ENCODE peak calls at places on chromosomes 11 and 22, in seven cellular contexts. P is HepG2, X is H1, H is fibroblast of lung, L is GM23338, N is PC-3, C is K562. R is an unnamed sample.

GRCh38 chr11:8867035-8867434 is 44.0 kb upstream of the AKIP1 start:
- DNase-seq in P (no peak), X (no peak), H (peak), L (no peak), N (no peak), C (no peak), R (peak)

GRCh38 chr11:9982796-9983579 is 311.0 kb downstream of the SBF2 start:
- DNase-seq in P (peak), X (no peak), H (peak), L (peak), N (peak), C (peak), R (peak)

GRCh38 chr11:86099727-86100320 is 30.9 kb upstream of the PICALM start:
- DNase-seq in P (peak), X (no peak), H (peak), L (no peak), N (peak), C (no peak), R (peak)

GRCh38 chr11:87453531-87454089 is 415.9 kb downstream of the TMEM135 start:
- DNase-seq in P (no peak), X (no peak), H (no peak), L (no peak), N (no peak), C (no peak), R (no peak)

GRCh38 chr22:46584081-46584903 is 35.9 kb upstream of the GRAMD4 start:
- DNase-seq in P (no peak), X (peak), H (peak), L (no peak), N (no peak), C (no peak), R (no peak)

GRCh38 chr22:24165673-24166072 is 15.6 kb upstream of the SUSD2 start:
- DNase-seq in P (no peak), X (no peak), H (peak), L (no peak), N (peak), C (no peak), R (peak)

GRCh38 chr11:26783997-26784396 is 62.1 kb upstream of the SLC5A12 start:
- DNase-seq in P (no peak), X (no peak), H (no peak), L (no peak), N (no peak), C (no peak), R (no peak)

GRCh38 chr11:62171261-62171723 is 18.7 kb upstream of the SCGB1D1 start:
- DNase-seq in P (peak), X (peak), H (peak), L (peak), N (peak), C (peak), R (peak)

GRCh38 chr11:104094576-104094975 is 58.1 kb downstream of the DDI1 start:
- DNase-seq in P (no peak), X (no peak), H (peak), L (no peak), N (no peak), C (no peak), R (no peak)

GRCh38 chr22:36317658-36318271 is 64.8 kb downstream of the APOL1 start:
- DNase-seq in P (no peak), X (no peak), H (no peak), L (no peak), N (no peak), C (no peak), R (peak)

GRCh38 chr11:78354741-78355705 is 62.6 kb downstream of the GAB2 start:
- DNase-seq in P (no peak), X (no peak), H (no peak), L (peak), N (no peak), C (peak), R (no peak)

GRCh38 chr11:94912806-94913205 is 60.5 kb downstream of the CWC15 start:
- DNase-seq in P (no peak), X (no peak), H (no peak), L (no peak), N (no peak), C (no peak), R (no peak)

GRCh38 chr11:5204787-5205186 is 4.3 kb upstream of the OR51V1 start:
- DNase-seq in P (peak), X (no peak), H (peak), L (peak), N (peak), C (peak), R (peak)

GRCh38 chr11:13260196-13260962 is 17.2 kb upstream of the BMAL1 start:
- DNase-seq in P (no peak), X (no peak), H (peak), L (peak), N (peak), C (no peak), R (peak)

DNA sequence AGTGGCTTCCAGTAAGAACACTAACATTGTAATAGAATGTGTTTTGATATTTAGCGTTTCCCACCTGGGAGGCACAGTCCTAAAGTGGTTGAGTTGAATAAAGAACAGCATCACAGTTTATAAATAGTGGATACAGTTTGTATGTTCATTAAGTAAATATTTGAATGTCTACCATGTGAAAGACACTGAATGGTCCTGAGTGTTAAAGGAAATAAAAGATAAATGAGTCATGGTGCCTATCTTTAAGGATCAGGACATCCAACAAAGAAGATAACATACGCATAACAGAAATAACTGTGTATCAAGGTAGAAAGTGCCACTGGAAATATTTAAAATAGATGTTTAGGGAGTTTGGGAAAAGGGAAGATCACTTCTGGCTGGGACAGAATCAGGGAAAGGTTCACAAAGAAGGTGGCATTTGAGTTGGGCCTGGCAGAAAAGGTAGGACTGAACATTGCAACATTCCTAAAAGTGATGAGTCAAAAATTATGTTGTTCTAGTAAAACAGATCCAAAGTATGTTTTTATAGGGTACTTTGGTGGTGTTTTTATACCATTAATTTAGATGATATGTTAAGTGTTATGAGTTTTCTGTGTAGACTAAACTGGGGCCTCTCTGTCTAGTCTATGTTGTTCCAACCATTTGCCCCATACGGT is 41.5 kb downstream of the CSTPP1 start:
- DNase-seq in P (peak), X (no peak), H (peak), L (no peak), N (peak), C (no peak), R (peak)
- H2AFZ ChIP-seq in P (peak), X (no peak), H (no peak), L (no peak), N (no peak), C (no peak), R (no peak)

GRCh38 chr22:41831828-41832552 is 915 bp upstream of the SREBF2 start:
- DNase-seq in P (no peak), X (no peak), H (no peak), L (no peak), N (no peak), C (no peak), R (no peak)

GRCh38 chr22:41833369-41834004 is 582 bp downstream of the SREBF2 start:
- DNase-seq in P (no peak), X (peak), H (peak), L (peak), N (peak), C (peak), R (peak)

GRCh38 chr22:41832553-41833368 is at the start of gene SREBF2:
- DNase-seq in P (peak), X (peak), H (peak), L (peak), N (peak), C (peak), R (peak)

GRCh38 chr22:41830174-41830573 is 2.7 kb upstream of the SREBF2 start:
- DNase-seq in P (no peak), X (no peak), H (no peak), L (no peak), N (no peak), C (no peak), R (no peak)

DNA sequence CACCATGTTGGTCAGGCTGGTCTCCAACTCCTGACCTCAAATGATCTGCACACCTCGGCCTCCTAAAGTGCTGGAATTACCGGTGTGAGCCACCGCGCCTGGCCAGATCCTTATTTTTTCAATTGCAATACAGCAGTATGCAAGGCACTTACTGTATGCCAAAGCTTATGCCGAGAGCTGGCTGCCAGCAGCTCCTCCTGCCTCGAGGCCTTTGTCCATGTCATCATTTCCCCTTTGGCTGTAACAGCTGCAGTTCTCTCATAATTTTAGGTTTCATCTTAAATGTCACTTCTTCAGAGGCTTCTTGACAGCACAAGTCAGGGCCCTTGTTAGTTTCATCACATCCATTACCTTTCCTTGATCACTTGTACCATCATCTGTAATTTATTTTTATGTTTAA is 1.5 kb upstream of the SREBF2 start:
- DNase-seq in P (no peak), X (no peak), H (peak), L (no peak), N (no peak), C (no peak), R (no peak)
- H3K27ac ChIP-seq in P (peak), X (no peak), H (no peak), L (peak), N (peak), C (peak), R (no peak)

GRCh38 chr11:114062272-114062671 is 2.8 kb downstream of the ZBTB16 start:
- DNase-seq in P (no peak), X (no peak), H (no peak), L (no peak), N (no peak), C (no peak), R (no peak)

GRCh38 chr11:114059984-114060401 is 482 bp downstream of the ZBTB16 start:
- DNase-seq in P (no peak), X (peak), H (no peak), L (peak), N (no peak), C (peak), R (peak)

GRCh38 chr11:114060402-114061052 is 1.0 kb downstream of the ZBTB16 start:
- DNase-seq in P (no peak), X (peak), H (peak), L (peak), N (no peak), C (no peak), R (peak)

GRCh38 chr11:114059278-114059983 is at the start of gene ZBTB16:
- DNase-seq in P (no peak), X (peak), H (no peak), L (peak), N (no peak), C (peak), R (no peak)

DNA sequence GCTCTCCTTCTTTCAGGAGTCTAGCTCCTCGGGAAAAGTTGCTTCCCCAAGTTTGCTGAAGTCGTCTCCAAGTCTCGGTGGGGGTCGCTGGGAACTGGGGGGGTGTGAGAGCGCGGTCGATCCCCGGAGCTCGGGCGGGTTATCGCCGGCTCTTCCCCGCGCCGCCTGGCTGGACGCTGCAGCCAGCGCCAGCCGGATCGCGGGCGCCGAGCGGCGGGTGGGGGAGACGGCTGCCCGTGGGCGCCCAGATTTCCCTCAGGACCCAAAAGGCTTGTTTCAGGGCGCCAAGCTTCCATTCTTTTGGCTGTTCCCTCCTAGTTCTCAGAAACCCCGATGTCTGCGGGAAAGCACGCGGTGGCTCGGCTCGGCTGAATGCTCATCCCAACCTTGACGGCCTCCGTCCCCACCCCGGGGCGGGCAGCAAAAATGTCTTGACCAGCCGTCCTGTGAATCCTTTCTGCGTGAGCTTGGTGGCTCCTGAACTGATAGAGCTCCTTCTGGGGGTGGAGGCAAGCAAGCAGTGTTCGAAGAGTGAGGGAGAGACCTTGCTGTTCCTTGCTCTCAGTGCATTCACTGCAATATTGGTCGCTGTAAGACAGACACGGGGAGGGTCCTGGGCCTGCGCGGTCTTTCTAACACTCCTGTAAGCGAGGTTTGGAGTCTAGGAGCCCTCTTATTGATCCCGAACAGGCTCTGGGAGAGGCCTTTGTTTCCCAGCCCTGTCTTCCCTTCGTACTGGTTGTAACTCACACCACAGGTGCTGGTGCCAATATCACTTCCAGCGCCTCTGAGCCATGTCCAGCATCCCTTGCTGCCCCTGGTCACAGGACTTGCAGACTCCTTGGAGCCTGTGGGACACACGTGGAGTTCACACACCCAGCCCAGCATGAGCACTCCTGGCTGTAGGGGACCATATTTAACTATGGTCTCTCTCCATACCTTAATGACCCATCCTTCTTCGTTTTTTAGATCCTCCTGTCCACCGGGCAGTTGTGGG is 1.8 kb downstream of the ZBTB16 start:
- DNase-seq in P (no peak), X (peak), H (no peak), L (peak), N (no peak), C (no peak), R (no peak)
- TF ChIP-seq EZH2 in P (no peak), X (peak), H (peak), L (peak), N (peak), C (no peak), R (peak)

GRCh38 chr11:75535039-75535563 is 9.4 kb upstream of the GDPD5 start:
- DNase-seq in P (no peak), X (no peak), H (no peak), L (no peak), N (no peak), C (peak), R (no peak)

GRCh38 chr11:75537740-75538139 is 12.0 kb upstream of the GDPD5 start:
- DNase-seq in P (no peak), X (no peak), H (no peak), L (no peak), N (no peak), C (no peak), R (no peak)

GRCh38 chr11:75539459-75540022 is 13.8 kb upstream of the GDPD5 start:
- DNase-seq in P (no peak), X (no peak), H (no peak), L (no peak), N (no peak), C (no peak), R (no peak)

GRCh38 chr11:75538150-75538942 is 12.6 kb upstream of the GDPD5 start:
- DNase-seq in P (no peak), X (no peak), H (no peak), L (no peak), N (no peak), C (peak), R (no peak)

GRCh38 chr11:75536786-75537629 is 11.3 kb upstream of the GDPD5 start:
- DNase-seq in P (no peak), X (no peak), H (peak), L (no peak), N (peak), C (peak), R (peak)
- H2AFZ ChIP-seq in P (no peak), X (no peak), H (no peak), L (no peak), N (peak), C (peak), R (no peak)

DNA sequence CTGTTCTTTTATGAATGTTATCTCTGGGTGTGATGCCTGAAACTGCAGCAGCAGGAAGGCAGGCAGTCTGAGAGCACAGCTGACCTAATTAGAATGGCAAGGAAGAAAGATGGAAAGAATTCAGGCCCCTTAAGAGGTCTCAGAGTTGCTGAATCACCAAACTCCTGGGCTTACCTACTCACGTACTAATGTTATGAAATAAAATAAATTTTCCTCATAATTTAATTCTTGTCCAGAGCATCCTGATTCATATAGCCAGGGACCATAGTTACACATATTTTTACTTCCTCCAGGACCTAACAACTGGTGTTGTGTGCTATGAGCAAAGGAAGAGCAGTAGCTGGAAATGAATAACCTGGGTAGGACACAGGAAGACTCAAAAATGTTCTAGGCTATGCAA is 41.9 kb downstream of the SNX19 start:
- DNase-seq in P (no peak), X (no peak), H (peak), L (no peak), N (no peak), C (no peak), R (peak)
- H3K27ac ChIP-seq in P (no peak), X (no peak), H (peak), L (no peak), N (no peak), C (no peak), R (no peak)

GRCh38 chr22:43110444-43110926 is at the start of gene BIK:
- DNase-seq in P (peak), X (no peak), H (no peak), L (peak), N (peak), C (peak), R (peak)

GRCh38 chr22:43106302-43106701 is 4.2 kb upstream of the BIK start:
- DNase-seq in P (no peak), X (no peak), H (no peak), L (no peak), N (no peak), C (no peak), R (no peak)

GRCh38 chr22:43109511-43109910 is 1.0 kb upstream of the BIK start:
- DNase-seq in P (no peak), X (no peak), H (no peak), L (peak), N (no peak), C (no peak), R (no peak)

GRCh38 chr22:43110927-43111623 is 525 bp downstream of the BIK start:
- DNase-seq in P (no peak), X (peak), H (no peak), L (peak), N (peak), C (no peak), R (peak)

GRCh38 chr22:43109921-43110443 is 568 bp upstream of the BIK start:
- DNase-seq in P (no peak), X (peak), H (no peak), L (peak), N (no peak), C (no peak), R (no peak)
- TF ChIP-seq EZH2 in P (no peak), X (no peak), H (no peak), L (peak), N (no peak), C (no peak), R (peak)

GRCh38 chr22:43516386-43516785 is 104.6 kb downstream of the MPPED1 start:
- DNase-seq in P (no peak), X (no peak), H (no peak), L (no peak), N (no peak), C (no peak), R (no peak)

GRCh38 chr22:43515902-43516301 is 104.1 kb downstream of the MPPED1 start:
- DNase-seq in P (no peak), X (peak), H (no peak), L (peak), N (no peak), C (no peak), R (no peak)

GRCh38 chr22:43515411-43515810 is 103.6 kb downstream of the MPPED1 start:
- DNase-seq in P (no peak), X (no peak), H (no peak), L (no peak), N (no peak), C (no peak), R (no peak)

GRCh38 chr22:43514476-43515157 is 102.8 kb downstream of the MPPED1 start:
- DNase-seq in P (no peak), X (no peak), H (no peak), L (peak), N (no peak), C (no peak), R (no peak)

DNA sequence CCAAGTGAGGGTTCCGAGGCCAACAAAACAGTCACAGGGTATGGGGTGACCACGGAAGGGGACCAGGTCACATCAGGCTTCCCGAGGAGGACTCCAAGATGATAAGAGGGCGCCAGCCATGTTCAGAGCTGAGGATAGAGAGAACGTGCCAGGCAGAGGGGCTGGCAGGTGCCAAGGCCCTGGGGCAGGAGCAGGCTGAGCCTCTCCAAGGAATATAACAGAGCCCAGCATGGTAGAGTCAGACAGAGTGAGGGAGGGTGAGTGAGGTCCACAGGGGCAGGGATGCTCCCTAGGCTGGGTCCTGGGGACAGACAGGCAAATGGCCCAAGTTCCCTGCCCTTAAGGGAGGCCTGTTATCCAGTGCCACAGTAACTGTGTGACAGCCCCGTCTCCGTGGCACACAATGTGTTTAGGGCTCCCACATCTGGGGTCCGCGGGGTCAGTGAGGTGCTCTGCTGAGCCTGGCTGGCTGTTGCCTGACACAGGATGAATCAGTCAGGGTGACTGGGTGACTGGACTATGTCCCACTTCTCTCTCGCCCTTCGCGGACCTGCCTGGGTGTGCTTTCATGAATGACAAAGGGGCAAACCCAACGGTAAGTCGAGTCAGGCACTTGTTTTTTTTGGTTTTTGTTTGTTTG is 105.3 kb downstream of the MPPED1 start:
- DNase-seq in P (no peak), X (no peak), H (no peak), L (no peak), N (no peak), C (no peak), R (no peak)
- H2AFZ ChIP-seq in P (no peak), X (no peak), H (no peak), L (no peak), N (no peak), C (no peak), R (no peak)

DNA sequence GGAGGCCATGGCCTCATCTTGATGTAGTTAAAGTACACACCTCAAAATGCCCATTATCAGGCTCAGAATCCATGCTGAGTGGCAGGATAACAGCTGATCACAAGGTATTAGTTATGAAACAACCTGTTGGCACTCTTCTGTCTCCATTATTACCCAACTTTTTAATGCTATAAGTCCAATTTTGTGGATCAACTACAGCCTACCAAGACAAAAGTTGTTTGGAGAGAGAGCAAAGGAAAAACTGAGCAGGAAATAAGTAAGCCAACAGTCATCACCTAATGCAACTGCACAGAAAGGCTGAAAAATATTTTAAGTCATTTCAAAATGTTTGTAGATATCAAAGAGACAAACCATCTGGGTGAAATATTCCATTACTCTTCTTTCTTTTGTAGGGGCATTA is 41.6 kb downstream of the FDX1 start:
- DNase-seq in P (no peak), X (no peak), H (peak), L (no peak), N (no peak), C (no peak), R (no peak)
- H3K27ac ChIP-seq in P (no peak), X (no peak), H (no peak), L (no peak), N (no peak), C (no peak), R (no peak)

R was measured in mammary epithelial cell.